ENCODE peak calls at places on chromosomes 16 and 17, in eight cellular contexts. Y, N, W, F, A, R, G and M are unnamed samples.

GRCh38 chr17:77145209-77145608 is 4.4 kb downstream of the SEC14L1 start:
- DNase-seq in W (no peak), N (no peak), R (no peak), G (no peak), Y (no peak), F (no peak), A (no peak), M (no peak)

GRCh38 chr17:40356906-40357861 is 7.4 kb downstream of the GJD3 start:
- DNase-seq in F (peak; percentile 80), Y (no peak), N (no peak), A (peak; percentile 65), G (no peak), W (no peak), R (no peak), M (no peak)

GRCh38 chr16:83939266-83939856 is 13.7 kb upstream of the OSGIN1 start:
- DNase-seq in N (no peak), A (no peak), R (no peak), G (no peak), F (no peak), W (no peak), Y (no peak), M (no peak)

GRCh38 chr17:58487589-58488427 is at the start of gene HSF5:
- DNase-seq in A (no peak), N (no peak), Y (peak; percentile 31), F (peak; percentile 87), W (no peak), R (no peak), G (peak; percentile 51), M (no peak)

GRCh38 chr17:61689610-61690180 is 98.7 kb upstream of the NACA2 start:
- DNase-seq in R (no peak), N (no peak), A (no peak), W (no peak), F (no peak), G (no peak), Y (no peak), M (no peak)

GRCh38 chr17:2937331-2938003 is 125.9 kb downstream of the OR1D5 start:
- DNase-seq in N (no peak), W (no peak), A (no peak), G (no peak), F (no peak), Y (no peak), R (no peak), M (no peak)

GRCh38 chr17:59853168-59853918 is 39.4 kb downstream of the TUBD1 start:
- DNase-seq in Y (peak; percentile 84), G (no peak), N (no peak), A (peak; percentile 65), F (no peak), W (no peak), R (peak; percentile 78), M (no peak)

GRCh38 chr16:78925071-78925714 is 675.3 kb downstream of the MAF start:
- DNase-seq in A (no peak), F (no peak), R (no peak), Y (peak; percentile 35), W (no peak), G (peak; percentile 43), N (no peak), M (no peak)

GRCh38 chr16:73172621-73173312 is 124.8 kb upstream of the ZFHX3 start:
- DNase-seq in Y (peak; percentile 87), A (peak; percentile 89), W (no peak), R (peak; percentile 89), G (peak; percentile 83), F (peak; percentile 89), N (no peak), M (peak; percentile 46)

GRCh38 chr17:49633250-49633649 is 44.6 kb downstream of the SPOP start:
- DNase-seq in N (no peak), G (no peak), F (no peak), W (no peak), A (no peak), R (no peak), Y (no peak), M (no peak)

GRCh38 chr16:46774743-46775177 is 26.6 kb upstream of the MYLK3 start:
- DNase-seq in W (no peak), N (no peak), F (no peak), R (no peak), A (no peak), G (no peak), Y (no peak), M (no peak)

GRCh38 chr17:83030432-83030831 is 49.0 kb upstream of the METRNL start:
- DNase-seq in G (no peak), N (no peak), F (peak; percentile 72), R (no peak), A (peak; percentile 50), Y (no peak), W (no peak), M (no peak)

GRCh38 chr17:77304051-77304745 is 163.4 kb downstream of the SEC14L1 start:
- DNase-seq in W (no peak), N (no peak), Y (no peak), R (no peak), G (no peak), A (no peak), F (peak; percentile 70), M (no peak)

GRCh38 chr17:56661906-56662305 is 68.4 kb downstream of the NOG start:
- DNase-seq in Y (no peak), W (no peak), R (no peak), A (no peak), F (no peak), N (no peak), G (no peak), M (no peak)

GRCh38 chr17:1939979-1940809 is 84.9 kb downstream of the RTN4RL1 start:
- DNase-seq in F (no peak), Y (no peak), A (no peak), N (no peak), R (no peak), W (no peak), G (no peak), M (no peak)

GRCh38 chr17:8482546-8482945 is 46.9 kb downstream of the NDEL1 start:
- DNase-seq in F (no peak), A (no peak), W (no peak), R (no peak), N (no peak), Y (no peak), G (no peak), M (no peak)

GRCh38 chr17:72332367-72332766 is 211.5 kb downstream of the SOX9 start:
- DNase-seq in R (no peak), G (no peak), W (no peak), N (no peak), A (no peak), F (no peak), Y (no peak), M (no peak)

GRCh38 chr16:46789499-46790414 is 41.2 kb downstream of the C16orf87 start:
- DNase-seq in Y (peak; percentile 86), N (peak; percentile 52), R (peak; percentile 4), G (peak; percentile 79), F (peak; percentile 93), W (no peak), A (peak; percentile 82), M (peak; percentile 9)

GRCh38 chr17:50558955-50559614 is 1.4 kb upstream of the CACNA1G start:
- DNase-seq in G (peak; percentile 50), R (no peak), A (no peak), F (no peak), W (no peak), Y (no peak), N (no peak), M (no peak)

GRCh38 chr17:70820276-70820675 is 650.9 kb downstream of the KCNJ2 start:
- DNase-seq in N (no peak), Y (no peak), A (no peak), W (no peak), R (no peak), F (no peak), G (no peak), M (no peak)

GRCh38 chr17:49259663-49260010 is 29.1 kb upstream of the PHOSPHO1 start:
- DNase-seq in W (no peak), A (no peak), F (no peak), Y (no peak), R (no peak), G (no peak), N (no peak), M (no peak)

GRCh38 chr17:82949361-82949760 is 109.5 kb upstream of the ZNF750 start:
- DNase-seq in A (peak; percentile 39), N (no peak), W (no peak), G (no peak), F (peak; percentile 48), Y (no peak), R (no peak), M (no peak)

GRCh38 chr17:65918921-65919546 is 272.9 kb downstream of the CEP112 start:
- DNase-seq in F (no peak), G (no peak), A (no peak), N (no peak), Y (no peak), W (no peak), R (peak; percentile 7), M (no peak)

GRCh38 chr17:61504697-61505096 is 52.5 kb downstream of the TBX4 start:
- DNase-seq in A (no peak), G (no peak), W (no peak), N (no peak), Y (no peak), R (no peak), F (no peak), M (peak; percentile 69)

GRCh38 chr17:34709108-34709779 is 129.9 kb downstream of the TMEM132E start:
- DNase-seq in N (no peak), W (no peak), R (no peak), G (no peak), A (no peak), Y (no peak), F (no peak), M (no peak)

GRCh38 chr16:19523184-19523558 is 571 bp upstream of the CCP110 start:
- DNase-seq in Y (no peak), N (no peak), G (no peak), A (no peak), F (no peak), R (no peak), W (no peak), M (no peak)

GRCh38 chr17:57506253-57506911 is 238.7 kb downstream of the CCDC182 start:
- DNase-seq in R (no peak), G (no peak), F (no peak), N (no peak), Y (no peak), A (no peak), W (no peak), M (no peak)

GRCh38 chr16:1999866-2000514 is 9.6 kb downstream of the ZNF598 start:
- DNase-seq in R (no peak), W (no peak), G (no peak), N (no peak), Y (no peak), F (no peak), A (no peak), M (no peak)